ENCODE peak calls at places on chromosome 5, in nine cellular contexts. One of them, this sample, is unnamed.
A peak's percentile ranks its signal among the peaks of the same experiment; 100 is the strongest.

GRCh38 chr5:126780165-126780827 is 3.4 kb downstream of the LMNB1 start:
- DNase-seq in HL-60: peak; percentile 54
- DNase-seq in iPS DF 6.9: no peak
- DNase-seq in cardiac muscle cell: peak; percentile 84
- DNase-seq in psoas muscle: no peak
- DNase-seq in fibroblast of mammary gland: peak; percentile 83
- DNase-seq in epithelial cell of esophagus: peak; percentile 69
- DNase-seq in CD4-positive, CD25-positive, alpha-beta regulatory T cell: peak; percentile 66
- DNase-seq in neural progenitor cell: peak; percentile 79
- DNase-seq in this sample: peak; percentile 12

GRCh38 chr5:131394128-131394527 is 130.3 kb downstream of the CDC42SE2 start:
- DNase-seq in fibroblast of mammary gland: peak; percentile 50
- DNase-seq in epithelial cell of esophagus: peak; percentile 44
- DNase-seq in cardiac muscle cell: peak; percentile 63
- DNase-seq in CD4-positive, CD25-positive, alpha-beta regulatory T cell: peak; percentile 85
- DNase-seq in psoas muscle: no peak
- DNase-seq in HL-60: no peak
- DNase-seq in neural progenitor cell: no peak
- DNase-seq in iPS DF 6.9: no peak
- DNase-seq in this sample: peak; percentile 33

GRCh38 chr5:142661957-142662356 is 23.9 kb downstream of the FGF1 start:
- DNase-seq in CD4-positive, CD25-positive, alpha-beta regulatory T cell: no peak
- DNase-seq in fibroblast of mammary gland: no peak
- DNase-seq in neural progenitor cell: no peak
- DNase-seq in iPS DF 6.9: no peak
- DNase-seq in epithelial cell of esophagus: no peak
- DNase-seq in cardiac muscle cell: no peak
- DNase-seq in psoas muscle: no peak
- DNase-seq in HL-60: no peak
- DNase-seq in this sample: no peak

GRCh38 chr5:93673555-93673954 is 67.8 kb downstream of the POU5F2 start:
- DNase-seq in CD4-positive, CD25-positive, alpha-beta regulatory T cell: no peak
- DNase-seq in cardiac muscle cell: no peak
- DNase-seq in psoas muscle: no peak
- DNase-seq in fibroblast of mammary gland: no peak
- DNase-seq in epithelial cell of esophagus: no peak
- DNase-seq in iPS DF 6.9: no peak
- DNase-seq in neural progenitor cell: no peak
- DNase-seq in HL-60: no peak
- DNase-seq in this sample: no peak

GRCh38 chr5:168884040-168884439 is 304.9 kb upstream of the PANK3 start:
- DNase-seq in cardiac muscle cell: no peak
- DNase-seq in HL-60: no peak
- DNase-seq in psoas muscle: no peak
- DNase-seq in neural progenitor cell: no peak
- DNase-seq in fibroblast of mammary gland: no peak
- DNase-seq in epithelial cell of esophagus: no peak
- DNase-seq in iPS DF 6.9: no peak
- DNase-seq in CD4-positive, CD25-positive, alpha-beta regulatory T cell: no peak
- DNase-seq in this sample: no peak

GRCh38 chr5:147617191-147617606 is 107.3 kb upstream of the DPYSL3 start:
- DNase-seq in cardiac muscle cell: peak; percentile 54
- DNase-seq in iPS DF 6.9: no peak
- DNase-seq in epithelial cell of esophagus: no peak
- DNase-seq in HL-60: no peak
- DNase-seq in psoas muscle: no peak
- DNase-seq in neural progenitor cell: no peak
- DNase-seq in fibroblast of mammary gland: peak; percentile 17
- DNase-seq in CD4-positive, CD25-positive, alpha-beta regulatory T cell: no peak
- DNase-seq in this sample: no peak

GRCh38 chr5:67335391-67335790 is 138.8 kb upstream of the CD180 start:
- DNase-seq in CD4-positive, CD25-positive, alpha-beta regulatory T cell: no peak
- DNase-seq in cardiac muscle cell: no peak
- DNase-seq in fibroblast of mammary gland: no peak
- DNase-seq in iPS DF 6.9: no peak
- DNase-seq in psoas muscle: no peak
- DNase-seq in HL-60: no peak
- DNase-seq in epithelial cell of esophagus: no peak
- DNase-seq in neural progenitor cell: no peak
- DNase-seq in this sample: no peak

GRCh38 chr5:33212439-33212838 is 228.3 kb upstream of the TARS1 start:
- DNase-seq in fibroblast of mammary gland: no peak
- DNase-seq in CD4-positive, CD25-positive, alpha-beta regulatory T cell: no peak
- DNase-seq in HL-60: no peak
- DNase-seq in cardiac muscle cell: no peak
- DNase-seq in neural progenitor cell: no peak
- DNase-seq in epithelial cell of esophagus: no peak
- DNase-seq in psoas muscle: no peak
- DNase-seq in iPS DF 6.9: no peak
- DNase-seq in this sample: no peak

GRCh38 chr5:180810210-180811011 is 7.8 kb upstream of the MGAT1 start:
- DNase-seq in cardiac muscle cell: peak; percentile 97
- DNase-seq in neural progenitor cell: peak; percentile 97
- DNase-seq in epithelial cell of esophagus: peak; percentile 96
- DNase-seq in CD4-positive, CD25-positive, alpha-beta regulatory T cell: peak; percentile 98
- DNase-seq in psoas muscle: peak; percentile 96
- DNase-seq in iPS DF 6.9: no peak
- DNase-seq in fibroblast of mammary gland: peak; percentile 90
- DNase-seq in HL-60: peak; percentile 94
- DNase-seq in this sample: peak; percentile 98

GRCh38 chr5:180808461-180809000 is 5.9 kb upstream of the MGAT1 start:
- DNase-seq in iPS DF 6.9: no peak
- DNase-seq in CD4-positive, CD25-positive, alpha-beta regulatory T cell: no peak
- DNase-seq in psoas muscle: no peak
- DNase-seq in neural progenitor cell: no peak
- DNase-seq in epithelial cell of esophagus: peak; percentile 73
- DNase-seq in cardiac muscle cell: no peak
- DNase-seq in fibroblast of mammary gland: no peak
- DNase-seq in HL-60: no peak
- DNase-seq in this sample: no peak

GRCh38 chr5:180809403-180810209 is 7.0 kb upstream of the MGAT1 start:
- DNase-seq in iPS DF 6.9: no peak
- DNase-seq in HL-60: peak; percentile 93
- DNase-seq in psoas muscle: peak; percentile 93
- DNase-seq in cardiac muscle cell: peak; percentile 93
- DNase-seq in fibroblast of mammary gland: peak; percentile 89
- DNase-seq in CD4-positive, CD25-positive, alpha-beta regulatory T cell: peak; percentile 97
- DNase-seq in neural progenitor cell: peak; percentile 97
- DNase-seq in epithelial cell of esophagus: peak; percentile 90
- DNase-seq in this sample: peak; percentile 91

GRCh38 chr5:180806351-180807011 is 3.9 kb upstream of the MGAT1 start:
- DNase-seq in CD4-positive, CD25-positive, alpha-beta regulatory T cell: no peak
- DNase-seq in neural progenitor cell: no peak
- DNase-seq in psoas muscle: no peak
- DNase-seq in epithelial cell of esophagus: no peak
- DNase-seq in iPS DF 6.9: no peak
- DNase-seq in cardiac muscle cell: no peak
- DNase-seq in fibroblast of mammary gland: no peak
- DNase-seq in HL-60: peak; percentile 58
- DNase-seq in this sample: no peak

GRCh38 chr5:180807654-180808414 is 5.2 kb upstream of the MGAT1 start:
- DNase-seq in iPS DF 6.9: no peak
- DNase-seq in psoas muscle: no peak
- DNase-seq in neural progenitor cell: no peak
- DNase-seq in fibroblast of mammary gland: peak; percentile 56
- DNase-seq in epithelial cell of esophagus: peak; percentile 35
- DNase-seq in CD4-positive, CD25-positive, alpha-beta regulatory T cell: no peak
- DNase-seq in cardiac muscle cell: no peak
- DNase-seq in HL-60: no peak
- DNase-seq in this sample: no peak
- H3K4me3 ChIP-seq in iPS DF 6.9: no peak overlapping the region
- H3K4me3 ChIP-seq in psoas muscle: peak overlapping the region; percentile 93
- H3K4me3 ChIP-seq in neural progenitor cell: peak overlapping the region; percentile 85
- H3K4me3 ChIP-seq in fibroblast of mammary gland: no peak overlapping the region
- H3K4me3 ChIP-seq in epithelial cell of esophagus: peak overlapping the region; percentile 80
- H3K4me3 ChIP-seq in CD4-positive, CD25-positive, alpha-beta regulatory T cell: peak overlapping the region; percentile 97
- H3K4me3 ChIP-seq in cardiac muscle cell: no peak overlapping the region
- H3K4me3 ChIP-seq in HL-60: peak overlapping the region; percentile 58
- H3K4me3 ChIP-seq in this sample: peak overlapping the region; percentile 53

GRCh38 chr5:40550481-40550880 is 129.2 kb upstream of the PTGER4 start:
- DNase-seq in cardiac muscle cell: no peak
- DNase-seq in HL-60: no peak
- DNase-seq in psoas muscle: no peak
- DNase-seq in iPS DF 6.9: no peak
- DNase-seq in CD4-positive, CD25-positive, alpha-beta regulatory T cell: no peak
- DNase-seq in neural progenitor cell: no peak
- DNase-seq in epithelial cell of esophagus: no peak
- DNase-seq in fibroblast of mammary gland: no peak
- DNase-seq in this sample: no peak

GRCh38 chr5:40549611-40550010 is 130.1 kb upstream of the PTGER4 start:
- DNase-seq in cardiac muscle cell: no peak
- DNase-seq in fibroblast of mammary gland: peak; percentile 61
- DNase-seq in psoas muscle: no peak
- DNase-seq in HL-60: no peak
- DNase-seq in neural progenitor cell: no peak
- DNase-seq in iPS DF 6.9: no peak
- DNase-seq in CD4-positive, CD25-positive, alpha-beta regulatory T cell: no peak
- DNase-seq in epithelial cell of esophagus: peak; percentile 60
- DNase-seq in this sample: no peak

GRCh38 chr5:40554048-40554447 is 125.7 kb upstream of the PTGER4 start:
- DNase-seq in iPS DF 6.9: no peak
- DNase-seq in psoas muscle: no peak
- DNase-seq in neural progenitor cell: no peak
- DNase-seq in epithelial cell of esophagus: no peak
- DNase-seq in HL-60: no peak
- DNase-seq in CD4-positive, CD25-positive, alpha-beta regulatory T cell: no peak
- DNase-seq in cardiac muscle cell: no peak
- DNase-seq in fibroblast of mammary gland: no peak
- DNase-seq in this sample: no peak

GRCh38 chr5:40552981-40553380 is 126.7 kb upstream of the PTGER4 start:
- DNase-seq in CD4-positive, CD25-positive, alpha-beta regulatory T cell: no peak
- DNase-seq in epithelial cell of esophagus: no peak
- DNase-seq in cardiac muscle cell: no peak
- DNase-seq in neural progenitor cell: no peak
- DNase-seq in fibroblast of mammary gland: peak; percentile 30
- DNase-seq in psoas muscle: no peak
- DNase-seq in HL-60: no peak
- DNase-seq in iPS DF 6.9: no peak
- DNase-seq in this sample: no peak

DNA sequence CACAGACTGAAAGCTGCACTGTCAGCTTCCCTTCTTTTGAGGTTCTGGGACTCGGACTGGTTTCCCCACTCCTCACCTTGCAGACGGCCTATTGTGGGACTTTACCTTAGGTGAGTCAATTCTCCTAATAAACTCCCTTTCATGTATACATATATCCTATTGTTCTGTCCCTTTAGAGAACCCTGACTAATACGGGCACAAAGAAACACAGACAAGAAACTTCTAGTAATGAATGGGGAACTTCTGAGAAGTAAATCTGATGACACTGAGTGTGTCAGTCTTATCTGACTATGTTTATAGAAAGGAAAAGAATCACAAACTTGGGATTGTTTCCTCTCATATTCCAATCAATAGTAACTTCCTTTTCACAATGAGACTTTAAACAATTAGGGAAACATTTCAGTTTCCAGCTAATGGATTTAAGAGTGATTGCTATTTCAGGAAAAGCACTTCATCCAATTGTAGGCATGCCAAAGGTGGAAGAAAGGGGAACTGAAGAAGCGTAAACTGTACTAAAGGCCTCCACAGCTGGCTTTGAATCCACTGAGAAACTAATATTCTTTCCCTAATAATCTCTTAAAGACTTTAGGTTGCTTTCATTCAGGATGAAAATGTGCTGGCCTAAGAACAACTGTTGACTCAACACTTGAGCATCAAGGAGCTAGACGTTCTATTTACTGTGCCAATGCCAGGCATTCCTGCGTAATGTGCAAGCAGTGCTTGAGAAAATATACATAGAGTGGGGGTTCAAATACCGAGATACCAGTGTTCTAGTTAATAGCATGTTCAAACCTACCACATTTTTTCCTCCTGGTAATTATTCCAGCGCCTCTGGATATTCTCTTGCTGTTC is 127.8 kb upstream of the PTGER4 start:
- DNase-seq in HL-60: no peak
- DNase-seq in cardiac muscle cell: peak; percentile 93
- DNase-seq in iPS DF 6.9: no peak
- DNase-seq in CD4-positive, CD25-positive, alpha-beta regulatory T cell: no peak
- DNase-seq in fibroblast of mammary gland: peak; percentile 96
- DNase-seq in epithelial cell of esophagus: peak; percentile 95
- DNase-seq in neural progenitor cell: no peak
- DNase-seq in psoas muscle: no peak
- DNase-seq in this sample: no peak
- H3K4me3 ChIP-seq in HL-60: no peak overlapping the region
- H3K4me3 ChIP-seq in cardiac muscle cell: no peak overlapping the region
- H3K4me3 ChIP-seq in iPS DF 6.9: no peak overlapping the region
- H3K4me3 ChIP-seq in CD4-positive, CD25-positive, alpha-beta regulatory T cell: no peak overlapping the region
- H3K4me3 ChIP-seq in fibroblast of mammary gland: no peak overlapping the region
- H3K4me3 ChIP-seq in epithelial cell of esophagus: no peak overlapping the region
- H3K4me3 ChIP-seq in neural progenitor cell: no peak overlapping the region
- H3K4me3 ChIP-seq in psoas muscle: no peak overlapping the region
- H3K4me3 ChIP-seq in this sample: no peak overlapping the region

DNA sequence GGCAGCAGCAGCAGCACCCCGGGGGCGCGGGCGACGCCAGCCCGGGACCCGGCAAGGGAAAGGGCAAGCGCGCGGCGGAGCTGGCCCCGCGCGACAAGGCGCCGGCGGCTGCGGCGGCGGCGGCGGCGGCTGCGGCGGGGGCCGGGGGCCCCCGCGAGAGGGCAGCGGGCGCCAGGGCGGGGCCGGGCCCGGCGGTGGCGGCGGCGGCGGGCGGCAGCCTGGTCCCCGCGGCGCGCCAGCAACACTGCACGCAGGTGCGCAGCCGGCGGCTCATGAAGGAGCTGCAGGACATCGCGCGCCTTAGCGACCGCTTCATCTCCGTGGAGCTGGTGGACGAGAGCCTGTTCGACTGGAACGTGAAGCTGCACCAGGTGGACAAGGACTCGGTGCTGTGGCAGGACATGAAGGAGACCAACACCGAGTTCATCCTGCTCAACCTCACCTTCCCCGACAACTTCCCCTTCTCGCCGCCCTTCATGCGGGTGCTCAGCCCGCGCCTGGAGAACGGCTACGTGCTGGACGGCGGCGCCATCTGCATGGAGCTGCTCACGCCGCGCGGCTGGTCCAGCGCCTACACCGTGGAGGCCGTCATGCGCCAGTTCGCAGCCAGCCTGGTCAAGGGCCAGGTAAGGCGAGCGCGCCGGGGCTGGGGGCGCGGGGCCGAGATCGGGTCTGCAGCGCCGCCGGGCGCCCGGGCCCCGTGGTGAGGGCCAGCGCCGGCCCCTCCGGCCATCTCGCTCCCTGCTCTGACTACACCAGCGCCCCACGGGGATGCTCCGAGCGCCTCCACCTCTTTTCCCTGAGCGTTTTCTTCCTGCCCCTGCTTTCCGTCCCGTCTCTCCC is at the start of gene UBE2QL1:
- DNase-seq in psoas muscle: no peak
- DNase-seq in iPS DF 6.9: no peak
- DNase-seq in HL-60: peak; percentile 3
- DNase-seq in CD4-positive, CD25-positive, alpha-beta regulatory T cell: no peak
- DNase-seq in epithelial cell of esophagus: peak; percentile 22
- DNase-seq in neural progenitor cell: peak; percentile 58
- DNase-seq in fibroblast of mammary gland: no peak
- DNase-seq in cardiac muscle cell: no peak
- DNase-seq in this sample: peak; percentile 70
- H3K4me3 ChIP-seq in psoas muscle: peak within 1 kb of the TSS; percentile 84
- H3K4me3 ChIP-seq in iPS DF 6.9: peak within 1 kb of the TSS; percentile 58
- H3K4me3 ChIP-seq in HL-60: no peak within 1 kb of the TSS
- H3K4me3 ChIP-seq in CD4-positive, CD25-positive, alpha-beta regulatory T cell: no peak within 1 kb of the TSS
- H3K4me3 ChIP-seq in epithelial cell of esophagus: peak within 1 kb of the TSS; percentile 25
- H3K4me3 ChIP-seq in neural progenitor cell: peak within 1 kb of the TSS; percentile 66
- H3K4me3 ChIP-seq in fibroblast of mammary gland: no peak within 1 kb of the TSS
- H3K4me3 ChIP-seq in cardiac muscle cell: peak within 1 kb of the TSS; percentile 53
- H3K4me3 ChIP-seq in this sample: peak within 1 kb of the TSS; percentile 20

DNA sequence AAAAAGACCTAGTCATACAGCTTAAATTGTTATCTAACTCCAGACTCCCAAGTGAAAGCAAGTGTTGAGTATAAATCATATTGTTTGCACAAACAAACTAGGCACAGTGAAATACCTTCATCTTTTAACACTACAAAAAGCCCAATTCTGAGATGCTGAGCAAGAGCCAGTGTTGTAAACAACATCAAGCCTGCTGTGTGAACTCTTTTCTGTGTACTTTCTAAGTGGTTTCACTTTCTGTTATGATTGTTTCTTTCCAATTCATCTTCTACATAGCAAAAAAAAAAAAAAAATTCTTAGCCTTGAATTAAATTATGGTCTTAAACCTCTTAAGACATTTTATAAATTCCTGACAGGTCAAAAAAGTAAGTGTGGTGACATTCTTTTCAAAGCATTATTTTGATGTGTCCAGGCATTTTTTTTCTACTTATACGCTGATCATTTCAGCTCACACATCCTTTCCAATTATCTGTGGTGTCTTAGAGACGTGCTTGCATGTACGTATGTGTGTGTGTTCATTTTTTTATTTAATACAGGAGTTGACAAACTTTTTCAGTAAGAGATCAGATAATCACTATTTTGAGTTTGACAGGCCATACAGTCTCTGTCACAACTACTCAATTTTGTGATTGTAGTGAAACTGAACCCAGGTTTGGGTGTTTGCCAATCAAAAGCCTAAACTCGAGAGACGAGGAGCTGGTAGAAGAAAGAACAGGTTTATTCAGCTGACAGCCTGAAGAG is 556.1 kb downstream of the CDH9 start:
- DNase-seq in epithelial cell of esophagus: no peak
- DNase-seq in psoas muscle: no peak
- DNase-seq in iPS DF 6.9: no peak
- DNase-seq in cardiac muscle cell: no peak
- DNase-seq in CD4-positive, CD25-positive, alpha-beta regulatory T cell: no peak
- DNase-seq in fibroblast of mammary gland: no peak
- DNase-seq in neural progenitor cell: no peak
- DNase-seq in HL-60: no peak
- DNase-seq in this sample: no peak
- H3K4me3 ChIP-seq in epithelial cell of esophagus: no peak overlapping the region
- H3K4me3 ChIP-seq in psoas muscle: peak overlapping the region; percentile 43
- H3K4me3 ChIP-seq in iPS DF 6.9: no peak overlapping the region
- H3K4me3 ChIP-seq in cardiac muscle cell: no peak overlapping the region
- H3K4me3 ChIP-seq in CD4-positive, CD25-positive, alpha-beta regulatory T cell: no peak overlapping the region
- H3K4me3 ChIP-seq in fibroblast of mammary gland: no peak overlapping the region
- H3K4me3 ChIP-seq in neural progenitor cell: no peak overlapping the region
- H3K4me3 ChIP-seq in HL-60: no peak overlapping the region
- H3K4me3 ChIP-seq in this sample: no peak overlapping the region

This sample was measured in pancreas.